ENCODE peak calls at places on chromosome 13, in six cellular contexts. One of them, this sample, is unnamed.

GRCh38 chr13:28463481-28463880 is 31.4 kb downstream of the FLT1 start:
- DNase-seq in small intestine: peak; percentile 31
- DNase-seq in uterus: no peak
- DNase-seq in upper lobe of left lung: no peak
- DNase-seq in pancreas: no peak
- DNase-seq in CD8-positive, alpha-beta T cell: no peak
- DNase-seq in this sample: no peak

GRCh38 chr13:99403458-99403971 is 96.3 kb upstream of the GPR183 start:
- DNase-seq in pancreas: no peak
- DNase-seq in uterus: no peak
- DNase-seq in upper lobe of left lung: no peak
- DNase-seq in CD8-positive, alpha-beta T cell: no peak
- DNase-seq in small intestine: peak; percentile 65
- DNase-seq in this sample: no peak

GRCh38 chr13:110388141-110388943 is 81.3 kb downstream of the COL4A2 start:
- DNase-seq in pancreas: no peak
- DNase-seq in small intestine: no peak
- DNase-seq in CD8-positive, alpha-beta T cell: no peak
- DNase-seq in upper lobe of left lung: peak; percentile 71
- DNase-seq in uterus: peak; percentile 66
- DNase-seq in this sample: no peak

GRCh38 chr13:89401209-89401810 is 1730.1 kb downstream of the SLITRK5 start:
- DNase-seq in small intestine: no peak
- DNase-seq in upper lobe of left lung: no peak
- DNase-seq in CD8-positive, alpha-beta T cell: no peak
- DNase-seq in uterus: no peak
- DNase-seq in pancreas: no peak
- DNase-seq in this sample: no peak

GRCh38 chr13:73215807-73216206 is 157.0 kb downstream of the KLF5 start:
- DNase-seq in upper lobe of left lung: no peak
- DNase-seq in CD8-positive, alpha-beta T cell: no peak
- DNase-seq in uterus: no peak
- DNase-seq in small intestine: no peak
- DNase-seq in pancreas: no peak
- DNase-seq in this sample: no peak

GRCh38 chr13:36950330-36950729 is 30.3 kb upstream of the SMAD9 start:
- DNase-seq in CD8-positive, alpha-beta T cell: no peak
- DNase-seq in upper lobe of left lung: no peak
- DNase-seq in small intestine: no peak
- DNase-seq in pancreas: no peak
- DNase-seq in uterus: no peak
- DNase-seq in this sample: no peak

GRCh38 chr13:73835138-73835721 is 299.0 kb downstream of the KLF12 start:
- DNase-seq in pancreas: no peak
- DNase-seq in upper lobe of left lung: no peak
- DNase-seq in small intestine: peak; percentile 60
- DNase-seq in uterus: no peak
- DNase-seq in CD8-positive, alpha-beta T cell: no peak
- DNase-seq in this sample: no peak

GRCh38 chr13:83057119-83057518 is 825.2 kb downstream of the SLITRK1 start:
- DNase-seq in pancreas: no peak
- DNase-seq in CD8-positive, alpha-beta T cell: no peak
- DNase-seq in uterus: no peak
- DNase-seq in small intestine: no peak
- DNase-seq in upper lobe of left lung: no peak
- DNase-seq in this sample: no peak

GRCh38 chr13:60164490-60164889 is 762 bp upstream of the DIAPH3 start:
- DNase-seq in upper lobe of left lung: no peak
- DNase-seq in CD8-positive, alpha-beta T cell: no peak
- DNase-seq in pancreas: no peak
- DNase-seq in small intestine: peak; percentile 54
- DNase-seq in uterus: no peak
- DNase-seq in this sample: no peak

GRCh38 chr13:110195547-110196485 is 111.1 kb downstream of the COL4A1 start:
- DNase-seq in uterus: no peak
- DNase-seq in upper lobe of left lung: no peak
- DNase-seq in CD8-positive, alpha-beta T cell: no peak
- DNase-seq in pancreas: no peak
- DNase-seq in small intestine: no peak
- DNase-seq in this sample: no peak

DNA sequence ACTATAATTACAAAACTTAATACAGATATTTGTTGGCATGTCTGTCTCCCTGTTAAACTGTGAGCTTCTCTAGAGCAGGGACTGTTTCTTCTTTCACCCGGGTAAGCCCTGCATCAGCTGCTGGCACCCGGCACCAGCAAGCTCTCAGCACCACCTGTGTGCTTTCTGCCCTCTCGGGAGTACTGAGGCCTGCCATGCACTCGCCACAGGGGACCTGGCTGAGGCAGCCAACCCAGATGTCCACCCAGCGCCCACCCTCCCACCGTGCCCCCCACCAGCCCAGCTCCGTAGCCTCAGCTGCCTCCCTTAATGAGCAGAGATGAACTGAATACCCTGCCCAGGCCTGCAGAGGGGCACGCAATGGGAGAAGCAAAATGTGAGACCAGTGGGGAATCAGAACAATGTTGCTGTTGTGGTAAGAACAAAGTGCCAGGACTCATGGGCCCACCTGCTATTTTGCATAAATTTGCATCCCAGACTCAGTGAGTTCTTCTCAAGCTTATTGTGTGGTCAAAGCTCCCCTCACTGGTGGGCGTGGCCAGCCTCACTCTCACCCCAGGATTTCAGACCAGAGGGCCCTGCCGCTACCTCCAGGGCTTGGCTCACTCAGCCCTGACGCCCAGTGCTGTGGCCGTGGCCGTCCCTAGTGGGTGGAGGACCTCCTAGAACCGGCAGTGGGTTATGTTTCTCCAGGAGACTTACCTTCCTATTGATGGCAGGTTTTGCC is 14.6 kb upstream of the SERPINE3 start:
- DNase-seq in pancreas: no peak
- DNase-seq in small intestine: no peak
- DNase-seq in CD8-positive, alpha-beta T cell: no peak
- DNase-seq in uterus: no peak
- DNase-seq in upper lobe of left lung: no peak
- DNase-seq in this sample: no peak
- H3K27ac ChIP-seq in pancreas: no peak overlapping the region
- H3K27ac ChIP-seq in small intestine: no peak overlapping the region
- H3K27ac ChIP-seq in CD8-positive, alpha-beta T cell: no peak overlapping the region
- H3K27ac ChIP-seq in uterus: no peak overlapping the region
- H3K27ac ChIP-seq in upper lobe of left lung: no peak overlapping the region
- H3K27ac ChIP-seq in this sample: no peak overlapping the region

DNA sequence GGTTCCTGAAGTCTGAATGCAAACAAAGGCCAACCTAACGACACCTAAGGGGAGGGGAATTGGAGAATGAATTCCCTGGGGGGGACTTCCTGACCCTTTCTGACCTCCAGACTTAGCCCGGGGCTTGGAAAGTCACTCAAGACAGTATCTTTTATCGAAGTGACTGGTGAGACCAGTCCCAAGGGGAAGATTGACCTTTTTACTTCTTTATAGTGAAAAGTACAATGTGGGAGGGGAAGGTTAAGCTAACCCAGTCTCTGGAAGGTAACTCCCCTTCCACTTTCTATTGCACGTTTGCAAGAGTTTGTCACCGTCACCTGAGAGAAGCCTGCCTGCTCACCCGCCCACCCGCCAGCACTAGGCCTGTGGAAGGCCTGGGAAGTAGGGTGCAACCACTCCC is 111.9 kb downstream of the EFNB2 start:
- DNase-seq in uterus: no peak
- DNase-seq in upper lobe of left lung: no peak
- DNase-seq in pancreas: no peak
- DNase-seq in CD8-positive, alpha-beta T cell: no peak
- DNase-seq in small intestine: no peak
- DNase-seq in this sample: no peak
- H3K27ac ChIP-seq in uterus: no peak overlapping the region
- H3K27ac ChIP-seq in upper lobe of left lung: no peak overlapping the region
- H3K27ac ChIP-seq in pancreas: no peak overlapping the region
- H3K27ac ChIP-seq in CD8-positive, alpha-beta T cell: no peak overlapping the region
- H3K27ac ChIP-seq in small intestine: no peak overlapping the region
- H3K27ac ChIP-seq in this sample: no peak overlapping the region

GRCh38 chr13:79500829-79501228 is 19.9 kb downstream of the NDFIP2 start:
- DNase-seq in pancreas: no peak
- DNase-seq in CD8-positive, alpha-beta T cell: no peak
- DNase-seq in upper lobe of left lung: no peak
- DNase-seq in uterus: no peak
- DNase-seq in small intestine: no peak
- DNase-seq in this sample: no peak
- H3K27ac ChIP-seq in pancreas: no peak overlapping the region
- H3K27ac ChIP-seq in CD8-positive, alpha-beta T cell: no peak overlapping the region
- H3K27ac ChIP-seq in upper lobe of left lung: no peak overlapping the region
- H3K27ac ChIP-seq in uterus: no peak overlapping the region
- H3K27ac ChIP-seq in small intestine: no peak overlapping the region
- H3K27ac ChIP-seq in this sample: no peak overlapping the region

DNA sequence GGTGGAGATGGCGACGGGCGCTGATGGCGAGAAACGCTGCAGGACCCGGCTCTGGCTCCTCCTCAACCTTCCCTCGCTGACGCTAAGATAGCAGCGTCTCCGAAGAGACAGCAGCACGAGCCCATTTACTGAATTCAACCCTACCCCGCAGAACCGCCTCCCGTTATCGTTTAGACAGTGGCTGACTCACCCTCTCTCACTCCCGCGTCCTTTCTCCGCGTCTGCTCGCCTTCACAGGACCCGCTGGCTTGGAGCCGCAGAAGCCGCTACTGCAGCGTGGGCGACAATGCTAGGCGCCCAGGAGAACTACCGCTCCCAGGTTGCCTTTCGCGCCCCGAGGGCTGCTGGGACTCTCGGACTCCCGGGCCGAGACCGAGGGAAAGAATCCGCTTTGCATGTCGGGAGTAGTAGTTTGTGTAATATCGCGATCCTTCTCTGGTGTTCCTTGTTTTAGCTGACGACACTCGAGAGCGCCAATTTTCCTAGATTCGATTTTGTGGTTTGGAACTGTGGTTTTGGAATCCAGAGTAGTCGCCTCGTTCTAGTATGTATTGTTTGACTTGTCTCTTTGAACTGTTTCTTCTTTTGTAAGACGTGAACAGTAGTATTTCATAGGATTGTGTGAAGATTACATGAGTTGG is at the start of gene KBTBD6:
- DNase-seq in upper lobe of left lung: peak; percentile 95
- DNase-seq in uterus: peak; percentile 95
- DNase-seq in pancreas: peak; percentile 94
- DNase-seq in CD8-positive, alpha-beta T cell: peak; percentile 89
- DNase-seq in small intestine: peak; percentile 98
- DNase-seq in this sample: peak; percentile 98
- H3K27ac ChIP-seq in upper lobe of left lung: peak within 1 kb of the TSS; percentile 89
- H3K27ac ChIP-seq in uterus: peak within 1 kb of the TSS; percentile 82
- H3K27ac ChIP-seq in pancreas: peak within 1 kb of the TSS; percentile 65
- H3K27ac ChIP-seq in CD8-positive, alpha-beta T cell: peak within 1 kb of the TSS; percentile 48
- H3K27ac ChIP-seq in small intestine: peak within 1 kb of the TSS; percentile 39
- H3K27ac ChIP-seq in this sample: peak within 1 kb of the TSS; percentile 65

DNA sequence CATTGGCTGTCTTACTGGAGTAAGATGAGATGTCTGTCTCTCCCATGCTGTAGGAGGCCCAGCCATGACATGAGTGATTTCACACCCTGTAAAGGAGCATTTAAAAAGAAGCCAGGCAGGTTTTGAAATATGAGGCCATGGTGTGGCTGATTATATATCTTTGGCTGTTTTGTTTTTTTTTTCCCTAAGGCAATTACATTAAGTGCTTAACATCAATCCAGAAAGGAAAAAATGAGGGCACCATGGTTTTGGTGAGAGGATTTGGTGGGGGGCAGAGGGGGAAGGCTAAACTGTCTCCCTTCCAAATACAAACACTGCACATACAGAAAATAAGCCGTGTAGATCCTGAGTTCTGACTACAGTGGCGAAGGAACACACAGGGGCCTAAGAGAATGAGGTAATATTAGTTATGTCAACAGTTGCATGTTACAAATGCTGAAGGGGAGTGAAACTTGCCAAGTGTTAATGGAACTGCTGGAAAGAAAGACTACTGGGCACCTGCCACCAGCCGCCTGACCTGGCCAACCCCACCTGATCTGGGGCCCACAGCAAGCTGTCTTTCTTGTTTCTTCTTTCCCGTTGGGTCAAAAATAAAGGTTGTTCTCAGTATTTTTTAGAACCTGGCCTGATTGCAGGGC is 183.7 kb upstream of the TSC22D1 start:
- DNase-seq in small intestine: no peak
- DNase-seq in pancreas: peak; percentile 85
- DNase-seq in CD8-positive, alpha-beta T cell: no peak
- DNase-seq in uterus: no peak
- DNase-seq in upper lobe of left lung: no peak
- DNase-seq in this sample: peak; percentile 72
- H3K27ac ChIP-seq in small intestine: no peak overlapping the region
- H3K27ac ChIP-seq in pancreas: peak overlapping the region; percentile 86
- H3K27ac ChIP-seq in CD8-positive, alpha-beta T cell: no peak overlapping the region
- H3K27ac ChIP-seq in uterus: no peak overlapping the region
- H3K27ac ChIP-seq in upper lobe of left lung: peak overlapping the region; percentile 58
- H3K27ac ChIP-seq in this sample: no peak overlapping the region